ENCODE peak calls at places on chromosomes 5 and 9, in ten cellular contexts. One of them, this sample, is unnamed.

GRCh38 chr5:20109326-20109725 is 121.3 kb upstream of the CDH18 start:
- DNase-seq in heart right ventricle: no peak
- DNase-seq in psoas muscle: no peak
- DNase-seq in stomach: no peak
- DNase-seq in CD4-positive, alpha-beta T cell: no peak
- DNase-seq in MM.1S: no peak
- DNase-seq in neural progenitor cell: no peak
- DNase-seq in heart left ventricle: no peak
- DNase-seq in upper lobe of left lung: no peak
- DNase-seq in PC-9: peak
- DNase-seq in this sample: no peak

GRCh38 chr9:106892632-106893031 is 29.7 kb downstream of the ZNF462 start:
- DNase-seq in heart right ventricle: peak
- DNase-seq in heart left ventricle: no peak
- DNase-seq in upper lobe of left lung: peak
- DNase-seq in CD4-positive, alpha-beta T cell: no peak
- DNase-seq in neural progenitor cell: peak
- DNase-seq in stomach: no peak
- DNase-seq in psoas muscle: peak
- DNase-seq in PC-9: peak
- DNase-seq in MM.1S: no peak
- DNase-seq in this sample: peak

GRCh38 chr9:90868555-90868954 is 66.9 kb downstream of the SYK start:
- DNase-seq in CD4-positive, alpha-beta T cell: no peak
- DNase-seq in heart right ventricle: no peak
- DNase-seq in heart left ventricle: no peak
- DNase-seq in neural progenitor cell: no peak
- DNase-seq in stomach: no peak
- DNase-seq in PC-9: no peak
- DNase-seq in upper lobe of left lung: no peak
- DNase-seq in MM.1S: no peak
- DNase-seq in psoas muscle: no peak
- DNase-seq in this sample: no peak

GRCh38 chr5:141850183-141850768 is 27.9 kb downstream of the PCDH1 start:
- DNase-seq in neural progenitor cell: peak
- DNase-seq in heart left ventricle: peak
- DNase-seq in stomach: no peak
- DNase-seq in CD4-positive, alpha-beta T cell: peak
- DNase-seq in heart right ventricle: peak
- DNase-seq in upper lobe of left lung: no peak
- DNase-seq in MM.1S: no peak
- DNase-seq in psoas muscle: no peak
- DNase-seq in PC-9: no peak
- DNase-seq in this sample: no peak

GRCh38 chr9:126777733-126778132 is 27.1 kb upstream of the ZBTB43 start:
- DNase-seq in stomach: no peak
- DNase-seq in MM.1S: no peak
- DNase-seq in neural progenitor cell: peak
- DNase-seq in upper lobe of left lung: no peak
- DNase-seq in heart left ventricle: no peak
- DNase-seq in CD4-positive, alpha-beta T cell: no peak
- DNase-seq in psoas muscle: no peak
- DNase-seq in PC-9: no peak
- DNase-seq in heart right ventricle: no peak
- DNase-seq in this sample: peak

GRCh38 chr5:174188300-174188699 is 142.8 kb downstream of the NSG2 start:
- DNase-seq in psoas muscle: peak
- DNase-seq in MM.1S: no peak
- DNase-seq in upper lobe of left lung: no peak
- DNase-seq in heart left ventricle: no peak
- DNase-seq in stomach: no peak
- DNase-seq in CD4-positive, alpha-beta T cell: no peak
- DNase-seq in PC-9: no peak
- DNase-seq in heart right ventricle: no peak
- DNase-seq in neural progenitor cell: no peak
- DNase-seq in this sample: no peak

GRCh38 chr9:98132158-98132557 is 13.1 kb upstream of the TRIM14 start:
- DNase-seq in neural progenitor cell: no peak
- DNase-seq in MM.1S: no peak
- DNase-seq in CD4-positive, alpha-beta T cell: no peak
- DNase-seq in psoas muscle: no peak
- DNase-seq in PC-9: no peak
- DNase-seq in stomach: no peak
- DNase-seq in heart left ventricle: no peak
- DNase-seq in upper lobe of left lung: no peak
- DNase-seq in heart right ventricle: no peak
- DNase-seq in this sample: no peak

GRCh38 chr9:127644943-127645342 is 32.9 kb downstream of the STXBP1 start:
- DNase-seq in neural progenitor cell: peak
- DNase-seq in stomach: no peak
- DNase-seq in MM.1S: no peak
- DNase-seq in CD4-positive, alpha-beta T cell: no peak
- DNase-seq in psoas muscle: no peak
- DNase-seq in PC-9: no peak
- DNase-seq in heart left ventricle: no peak
- DNase-seq in heart right ventricle: no peak
- DNase-seq in upper lobe of left lung: peak
- DNase-seq in this sample: no peak

GRCh38 chr9:27117489-27118135 is 8.6 kb downstream of the TEK start:
- DNase-seq in MM.1S: no peak
- DNase-seq in upper lobe of left lung: peak
- DNase-seq in neural progenitor cell: no peak
- DNase-seq in stomach: peak
- DNase-seq in CD4-positive, alpha-beta T cell: no peak
- DNase-seq in PC-9: peak
- DNase-seq in heart right ventricle: peak
- DNase-seq in psoas muscle: peak
- DNase-seq in heart left ventricle: peak
- DNase-seq in this sample: no peak

DNA sequence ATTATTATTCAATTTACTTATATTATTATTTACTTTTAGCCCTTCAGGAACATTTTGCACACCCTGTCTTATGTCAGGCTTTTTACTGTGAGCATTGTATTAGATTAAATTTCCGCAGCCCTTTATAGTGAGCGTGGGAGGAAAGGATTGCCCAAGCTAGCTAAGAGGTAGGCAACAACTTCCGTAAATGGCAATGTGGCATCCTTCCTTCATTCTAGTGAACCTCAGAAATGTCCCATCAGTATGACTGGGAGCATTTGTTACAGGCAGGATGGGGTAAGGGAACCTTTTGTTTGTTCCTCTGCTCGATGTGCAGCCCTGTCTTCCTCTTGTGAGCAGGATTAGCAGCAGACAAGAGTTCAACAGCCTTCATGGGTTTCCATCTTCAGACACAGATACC is 6.2 kb upstream of the CD180 start:
- DNase-seq in psoas muscle: no peak
- DNase-seq in heart right ventricle: no peak
- DNase-seq in PC-9: no peak
- DNase-seq in upper lobe of left lung: peak
- DNase-seq in neural progenitor cell: no peak
- DNase-seq in MM.1S: no peak
- DNase-seq in CD4-positive, alpha-beta T cell: no peak
- DNase-seq in heart left ventricle: no peak
- DNase-seq in stomach: no peak
- DNase-seq in this sample: no peak
- H3K27ac ChIP-seq in psoas muscle: no peak
- H3K27ac ChIP-seq in heart right ventricle: no peak
- H3K27ac ChIP-seq in PC-9: no peak
- H3K27ac ChIP-seq in upper lobe of left lung: peak
- H3K27ac ChIP-seq in neural progenitor cell: no peak
- H3K27ac ChIP-seq in MM.1S: no peak
- H3K27ac ChIP-seq in CD4-positive, alpha-beta T cell: no peak
- H3K27ac ChIP-seq in heart left ventricle: no peak
- H3K27ac ChIP-seq in stomach: no peak
- H3K27ac ChIP-seq in this sample: no peak

DNA sequence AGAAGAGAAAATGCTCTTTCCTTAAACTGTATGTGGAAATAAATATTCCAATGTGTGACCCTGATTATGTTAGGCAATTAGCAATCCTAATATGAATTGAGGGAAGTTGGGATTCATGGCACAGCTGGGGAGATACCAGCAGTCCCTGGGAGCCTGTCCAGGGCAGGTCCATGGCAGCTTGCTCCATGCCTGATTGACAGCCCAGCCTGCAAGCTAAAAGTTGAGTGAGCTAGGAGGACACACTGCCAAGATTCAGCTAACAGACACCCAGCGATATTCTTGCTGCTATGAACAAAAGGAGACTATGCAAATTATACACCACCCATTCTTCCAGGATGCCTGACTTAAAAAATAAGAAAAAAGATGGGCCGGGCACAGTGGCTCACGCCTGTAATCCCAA is 6.2 kb downstream of the TGFBI start:
- DNase-seq in PC-9: no peak
- DNase-seq in MM.1S: no peak
- DNase-seq in psoas muscle: peak
- DNase-seq in upper lobe of left lung: no peak
- DNase-seq in heart left ventricle: peak
- DNase-seq in neural progenitor cell: no peak
- DNase-seq in heart right ventricle: peak
- DNase-seq in CD4-positive, alpha-beta T cell: no peak
- DNase-seq in stomach: no peak
- DNase-seq in this sample: no peak
- H3K27ac ChIP-seq in PC-9: no peak
- H3K27ac ChIP-seq in MM.1S: no peak
- H3K27ac ChIP-seq in psoas muscle: peak
- H3K27ac ChIP-seq in upper lobe of left lung: no peak
- H3K27ac ChIP-seq in heart left ventricle: no peak
- H3K27ac ChIP-seq in neural progenitor cell: no peak
- H3K27ac ChIP-seq in heart right ventricle: no peak
- H3K27ac ChIP-seq in CD4-positive, alpha-beta T cell: no peak
- H3K27ac ChIP-seq in stomach: no peak
- H3K27ac ChIP-seq in this sample: no peak

GRCh38 chr5:95093211-95093610 is 191.7 kb downstream of the MCTP1 start:
- DNase-seq in neural progenitor cell: no peak
- DNase-seq in upper lobe of left lung: no peak
- DNase-seq in psoas muscle: no peak
- DNase-seq in heart left ventricle: no peak
- DNase-seq in MM.1S: no peak
- DNase-seq in stomach: no peak
- DNase-seq in PC-9: no peak
- DNase-seq in CD4-positive, alpha-beta T cell: no peak
- DNase-seq in heart right ventricle: no peak
- DNase-seq in this sample: no peak

GRCh38 chr5:95102687-95103086 is 182.2 kb downstream of the MCTP1 start:
- DNase-seq in PC-9: no peak
- DNase-seq in CD4-positive, alpha-beta T cell: no peak
- DNase-seq in heart right ventricle: no peak
- DNase-seq in heart left ventricle: no peak
- DNase-seq in stomach: no peak
- DNase-seq in psoas muscle: no peak
- DNase-seq in neural progenitor cell: no peak
- DNase-seq in upper lobe of left lung: no peak
- DNase-seq in MM.1S: no peak
- DNase-seq in this sample: no peak

GRCh38 chr5:95102080-95102479 is 182.8 kb downstream of the MCTP1 start:
- DNase-seq in stomach: no peak
- DNase-seq in PC-9: no peak
- DNase-seq in heart left ventricle: no peak
- DNase-seq in heart right ventricle: no peak
- DNase-seq in upper lobe of left lung: peak
- DNase-seq in MM.1S: no peak
- DNase-seq in neural progenitor cell: peak
- DNase-seq in CD4-positive, alpha-beta T cell: no peak
- DNase-seq in psoas muscle: no peak
- DNase-seq in this sample: no peak

DNA sequence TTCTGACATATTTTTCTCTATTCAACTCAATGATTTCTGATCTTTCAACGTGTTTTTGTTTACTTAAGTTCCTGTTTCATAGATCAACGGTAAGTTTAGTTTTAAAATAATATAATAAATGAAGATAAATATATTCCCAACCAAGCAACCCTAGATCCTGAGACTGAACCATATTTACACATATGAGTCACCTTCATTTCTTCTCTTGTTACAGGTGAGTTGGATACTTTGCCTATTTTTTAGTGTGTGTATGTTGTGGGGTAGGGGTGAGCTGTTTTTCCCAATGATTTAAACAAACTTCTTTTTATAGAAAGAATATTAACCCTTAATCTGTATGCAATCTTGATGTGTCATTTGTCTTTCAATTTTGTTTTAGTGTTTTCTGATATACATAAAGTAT is 186.9 kb downstream of the MCTP1 start:
- DNase-seq in neural progenitor cell: no peak
- DNase-seq in MM.1S: no peak
- DNase-seq in heart left ventricle: no peak
- DNase-seq in CD4-positive, alpha-beta T cell: no peak
- DNase-seq in psoas muscle: no peak
- DNase-seq in heart right ventricle: no peak
- DNase-seq in stomach: no peak
- DNase-seq in upper lobe of left lung: no peak
- DNase-seq in PC-9: no peak
- DNase-seq in this sample: no peak
- H3K27ac ChIP-seq in neural progenitor cell: no peak
- H3K27ac ChIP-seq in MM.1S: no peak
- H3K27ac ChIP-seq in heart left ventricle: no peak
- H3K27ac ChIP-seq in CD4-positive, alpha-beta T cell: no peak
- H3K27ac ChIP-seq in psoas muscle: no peak
- H3K27ac ChIP-seq in heart right ventricle: no peak
- H3K27ac ChIP-seq in stomach: no peak
- H3K27ac ChIP-seq in upper lobe of left lung: no peak
- H3K27ac ChIP-seq in PC-9: no peak
- H3K27ac ChIP-seq in this sample: no peak

GRCh38 chr5:56511442-56511841 is 278.3 kb upstream of the ANKRD55 start:
- DNase-seq in heart left ventricle: no peak
- DNase-seq in MM.1S: no peak
- DNase-seq in neural progenitor cell: no peak
- DNase-seq in CD4-positive, alpha-beta T cell: no peak
- DNase-seq in stomach: no peak
- DNase-seq in psoas muscle: no peak
- DNase-seq in PC-9: no peak
- DNase-seq in heart right ventricle: no peak
- DNase-seq in upper lobe of left lung: no peak
- DNase-seq in this sample: no peak

GRCh38 chr5:56506586-56506985 is 273.5 kb upstream of the ANKRD55 start:
- DNase-seq in stomach: no peak
- DNase-seq in MM.1S: no peak
- DNase-seq in upper lobe of left lung: no peak
- DNase-seq in heart left ventricle: no peak
- DNase-seq in neural progenitor cell: no peak
- DNase-seq in psoas muscle: no peak
- DNase-seq in heart right ventricle: no peak
- DNase-seq in PC-9: no peak
- DNase-seq in CD4-positive, alpha-beta T cell: no peak
- DNase-seq in this sample: no peak

GRCh38 chr5:56512314-56512996 is 279.3 kb upstream of the ANKRD55 start:
- DNase-seq in CD4-positive, alpha-beta T cell: no peak
- DNase-seq in PC-9: no peak
- DNase-seq in upper lobe of left lung: no peak
- DNase-seq in heart right ventricle: peak
- DNase-seq in heart left ventricle: peak
- DNase-seq in neural progenitor cell: no peak
- DNase-seq in psoas muscle: no peak
- DNase-seq in stomach: no peak
- DNase-seq in MM.1S: no peak
- DNase-seq in this sample: no peak

GRCh38 chr5:56507348-56507930 is 274.3 kb upstream of the ANKRD55 start:
- DNase-seq in neural progenitor cell: no peak
- DNase-seq in stomach: no peak
- DNase-seq in psoas muscle: no peak
- DNase-seq in heart right ventricle: no peak
- DNase-seq in PC-9: no peak
- DNase-seq in MM.1S: no peak
- DNase-seq in heart left ventricle: no peak
- DNase-seq in CD4-positive, alpha-beta T cell: no peak
- DNase-seq in upper lobe of left lung: no peak
- DNase-seq in this sample: no peak

GRCh38 chr5:56508249-56508648 is 275.1 kb upstream of the ANKRD55 start:
- DNase-seq in CD4-positive, alpha-beta T cell: no peak
- DNase-seq in upper lobe of left lung: no peak
- DNase-seq in neural progenitor cell: no peak
- DNase-seq in psoas muscle: no peak
- DNase-seq in heart right ventricle: no peak
- DNase-seq in heart left ventricle: no peak
- DNase-seq in PC-9: no peak
- DNase-seq in MM.1S: no peak
- DNase-seq in stomach: no peak
- DNase-seq in this sample: no peak
- H3K27ac ChIP-seq in CD4-positive, alpha-beta T cell: no peak
- H3K27ac ChIP-seq in upper lobe of left lung: no peak
- H3K27ac ChIP-seq in neural progenitor cell: no peak
- H3K27ac ChIP-seq in psoas muscle: no peak
- H3K27ac ChIP-seq in heart right ventricle: no peak
- H3K27ac ChIP-seq in heart left ventricle: no peak
- H3K27ac ChIP-seq in PC-9: no peak
- H3K27ac ChIP-seq in MM.1S: no peak
- H3K27ac ChIP-seq in stomach: no peak
- H3K27ac ChIP-seq in this sample: no peak

This sample was measured in iPS DF 6.9.